ENCODE peak calls at places on chromosome 14, in nine cellular contexts. G is breast epithelium, R is right atrium auricular region, H is cardiac fibroblast, M is omental fat pad, B is lower lobe of right lung, A is cardiac muscle cell, Y is esophagus muscularis mucosa, K is astrocyte of the spinal cord. F is an unnamed sample.

GRCh38 chr14:51004801-51005526 is 60.7 kb upstream of the PYGL start:
- DNase-seq in A (peak), H (peak), R (no peak), B (no peak), M (no peak), Y (no peak), G (no peak), K (peak), F (no peak)

GRCh38 chr14:68948686-68949085 is 30.4 kb downstream of the ACTN1 start:
- DNase-seq in R (no peak), H (no peak), A (no peak), G (no peak), K (no peak), M (no peak), Y (no peak), B (no peak), F (no peak)

GRCh38 chr14:59330455-59330854 is 134.7 kb downstream of the GPR135 start:
- DNase-seq in H (peak), R (no peak), B (peak), K (peak), G (no peak), M (no peak), Y (no peak), A (no peak), F (no peak)

GRCh38 chr14:103065861-103066260 is 8.5 kb upstream of the CDC42BPB start:
- DNase-seq in K (no peak), G (no peak), R (no peak), A (no peak), H (no peak), B (no peak), M (no peak), Y (no peak), F (no peak)

GRCh38 chr14:79825046-79825521 is 386.2 kb downstream of the DIO2 start:
- DNase-seq in K (no peak), Y (no peak), A (peak), M (no peak), B (no peak), G (no peak), H (peak), R (no peak), F (no peak)

GRCh38 chr14:67636361-67636919 is 16.7 kb downstream of the ARG2 start:
- DNase-seq in R (no peak), H (peak), G (no peak), A (peak), B (no peak), M (no peak), K (peak), Y (no peak), F (no peak)

GRCh38 chr14:99755629-99756603 is 37.3 kb upstream of the EML1 start:
- DNase-seq in M (peak), Y (no peak), R (peak), B (peak), G (peak), H (peak), A (peak), K (peak), F (no peak)

GRCh38 chr14:102659797-102660196 is 67.3 kb downstream of the RCOR1 start:
- DNase-seq in K (peak), B (no peak), Y (no peak), G (no peak), H (peak), R (no peak), M (no peak), A (peak), F (no peak)

GRCh38 chr14:38399652-38400051 is 143.8 kb upstream of the CLEC14A start:
- DNase-seq in M (no peak), K (no peak), H (no peak), R (no peak), A (no peak), G (no peak), B (no peak), Y (no peak), F (no peak)

GRCh38 chr14:20551606-20552005 is 9.2 kb downstream of the RNASE9 start:
- DNase-seq in R (no peak), A (no peak), G (no peak), K (no peak), Y (peak), M (no peak), B (no peak), H (no peak), F (no peak)

GRCh38 chr14:52269100-52269499 is 1.6 kb downstream of the PTGDR start:
- DNase-seq in R (no peak), M (no peak), B (no peak), A (no peak), H (no peak), G (no peak), Y (no peak), K (no peak), F (no peak)

GRCh38 chr14:67738740-67739504 is 37.2 kb downstream of the RDH12 start:
- DNase-seq in R (peak), K (peak), Y (peak), B (no peak), G (peak), A (peak), H (peak), M (peak), F (no peak)

GRCh38 chr14:88005050-88005481 is at the start of gene GPR65:
- DNase-seq in H (peak), A (peak), B (no peak), Y (no peak), R (no peak), G (no peak), K (no peak), M (no peak), F (no peak)

GRCh38 chr14:53953002-53953827 is 3.4 kb downstream of the BMP4 start:
- DNase-seq in B (peak), M (no peak), R (peak), A (peak), Y (no peak), H (peak), K (peak), G (peak), F (peak)

GRCh38 chr14:50000215-50001145 is 107.6 kb downstream of the ARF6 start:
- DNase-seq in R (peak), M (no peak), Y (no peak), G (peak), B (peak), A (peak), K (peak), H (peak), F (no peak)

GRCh38 chr14:42113358-42114070 is 506.8 kb downstream of the LRFN5 start:
- DNase-seq in Y (no peak), B (no peak), M (no peak), R (no peak), H (no peak), A (no peak), G (no peak), K (no peak), F (no peak)

GRCh38 chr14:72932893-72933292 is 6.6 kb downstream of the DCAF4 start:
- DNase-seq in B (no peak), H (no peak), R (no peak), G (no peak), M (no peak), Y (no peak), K (no peak), A (no peak), F (no peak)

GRCh38 chr14:69069020-69069421 is 83.9 kb downstream of the DCAF5 start:
- DNase-seq in M (no peak), B (no peak), R (no peak), G (no peak), Y (no peak), H (peak), K (peak), A (peak), F (no peak)

GRCh38 chr14:99668998-99669314 is 15.1 kb upstream of the CYP46A1 start:
- DNase-seq in Y (no peak), K (no peak), R (no peak), G (no peak), M (no peak), H (no peak), A (no peak), B (no peak), F (no peak)

GRCh38 chr14:98444077-98444476 is 827.9 kb downstream of the BCL11B start:
- DNase-seq in M (no peak), K (no peak), A (no peak), B (no peak), H (no peak), R (no peak), G (no peak), Y (no peak), F (no peak)

GRCh38 chr14:68210729-68211299 is 391.2 kb downstream of the RAD51B start:
- DNase-seq in K (peak), Y (no peak), H (peak), B (no peak), R (no peak), M (no peak), A (peak), G (no peak), F (no peak)

GRCh38 chr14:48319823-48320222 is 644.4 kb upstream of the MDGA2 start:
- DNase-seq in K (no peak), R (no peak), G (no peak), H (no peak), Y (no peak), M (no peak), A (no peak), B (no peak), F (no peak)

GRCh38 chr14:102693006-102693755 is 84.1 kb upstream of the TRAF3 start:
- DNase-seq in H (no peak), G (no peak), B (no peak), Y (no peak), R (no peak), M (no peak), A (no peak), K (no peak), F (no peak)

GRCh38 chr14:68526420-68527105 is 266.3 kb downstream of the ZFP36L1 start:
- DNase-seq in A (no peak), K (no peak), M (no peak), Y (peak), R (peak), B (peak), H (no peak), G (peak), F (no peak)

GRCh38 chr14:68446243-68447040 is 346.4 kb downstream of the ZFP36L1 start:
- DNase-seq in M (no peak), K (no peak), G (no peak), R (no peak), A (no peak), H (no peak), Y (no peak), B (no peak), F (no peak)

GRCh38 chr14:96249016-96249415 is 7.0 kb upstream of the BDKRB1 start:
- DNase-seq in M (no peak), R (no peak), G (no peak), K (peak), B (no peak), A (peak), H (peak), Y (no peak), F (no peak)

DNA sequence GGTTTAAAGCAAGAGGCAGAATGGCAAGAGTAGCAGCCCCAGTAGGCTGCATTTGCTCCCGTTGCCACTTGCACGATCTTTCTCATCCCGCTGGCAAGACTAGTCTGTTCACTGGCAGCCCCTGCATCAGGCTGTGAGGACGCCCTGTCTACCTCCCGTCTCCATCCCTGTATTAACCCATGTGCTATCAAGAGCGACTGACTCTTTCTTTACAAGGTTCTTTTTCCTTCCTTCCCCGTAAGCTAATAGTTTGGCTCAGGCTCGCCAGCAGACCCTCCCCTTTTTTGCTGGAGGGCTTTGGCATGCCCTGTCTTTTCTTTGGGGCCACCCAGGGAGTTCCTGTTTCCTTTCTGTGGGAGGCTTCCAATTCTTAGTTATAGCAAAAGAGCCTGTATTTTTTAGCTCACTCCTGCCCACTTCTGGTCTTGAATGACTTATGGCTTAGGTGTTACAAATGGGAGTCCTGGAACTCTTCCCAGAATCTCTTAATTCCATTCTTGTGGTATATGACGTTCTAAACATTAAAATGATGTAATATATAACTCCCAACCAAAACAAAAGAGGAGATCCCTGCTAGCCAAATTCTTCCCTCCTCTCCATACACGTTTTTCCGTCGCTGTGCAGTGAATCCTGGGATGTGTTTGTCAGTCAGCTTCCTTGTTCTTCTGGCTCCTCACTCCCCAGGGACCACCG is 149.0 kb downstream of the PRKCH start:
- DNase-seq in M (no peak), Y (no peak), R (no peak), K (peak), A (peak), H (peak), B (no peak), G (no peak), F (no peak)
- TF ChIP-seq CTCF in M (no peak), Y (peak), R (peak), K (peak), A (peak), H (peak), B (no peak), G (no peak), F (no peak)

DNA sequence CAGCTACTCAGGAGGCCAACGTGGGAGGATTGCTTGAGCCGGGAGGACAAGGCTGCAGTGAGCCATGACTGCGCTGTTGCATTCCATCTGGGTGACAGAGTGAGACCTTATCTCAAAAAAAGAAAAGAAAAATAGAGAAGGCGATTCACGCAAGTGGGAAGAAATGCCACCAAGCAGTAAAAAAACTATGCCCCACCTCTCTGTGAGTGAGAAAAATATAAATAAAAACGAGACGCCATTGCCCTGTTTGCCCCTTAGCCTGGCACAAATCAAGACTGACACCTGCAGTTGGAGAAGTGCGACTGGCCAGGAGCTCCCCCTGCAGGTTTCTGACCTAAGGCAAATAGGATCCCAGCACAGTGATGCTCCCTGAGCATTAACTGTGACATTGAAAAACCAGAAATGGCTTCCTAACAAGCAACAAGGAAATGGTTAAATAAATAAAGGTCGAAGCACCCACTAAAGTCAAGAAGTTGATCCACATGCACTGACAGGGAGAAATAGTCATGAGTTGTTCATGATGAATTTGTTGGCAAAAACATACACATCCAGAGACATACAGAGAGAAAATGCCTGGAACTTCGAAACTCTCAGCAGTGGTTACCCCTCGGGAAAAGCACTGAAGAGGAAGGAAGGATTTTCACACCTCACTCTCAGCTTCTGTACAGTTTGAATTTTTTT is 21.1 kb downstream of the GSC start:
- DNase-seq in H (no peak), K (no peak), A (no peak), B (no peak), G (no peak), Y (no peak), M (no peak), R (no peak), F (peak)
- TF ChIP-seq CTCF in H (peak), K (peak), A (peak), B (peak), G (no peak), Y (peak), M (no peak), R (peak), F (no peak)

GRCh38 chr14:75430526-75430925 is 2.7 kb downstream of the JDP2 start:
- DNase-seq in A (peak), M (no peak), B (no peak), K (no peak), G (no peak), H (peak), R (no peak), Y (no peak), F (no peak)
- TF ChIP-seq CTCF in A (no peak), M (no peak), B (no peak), K (no peak), G (no peak), H (no peak), R (no peak), Y (no peak), F (no peak)

DNA sequence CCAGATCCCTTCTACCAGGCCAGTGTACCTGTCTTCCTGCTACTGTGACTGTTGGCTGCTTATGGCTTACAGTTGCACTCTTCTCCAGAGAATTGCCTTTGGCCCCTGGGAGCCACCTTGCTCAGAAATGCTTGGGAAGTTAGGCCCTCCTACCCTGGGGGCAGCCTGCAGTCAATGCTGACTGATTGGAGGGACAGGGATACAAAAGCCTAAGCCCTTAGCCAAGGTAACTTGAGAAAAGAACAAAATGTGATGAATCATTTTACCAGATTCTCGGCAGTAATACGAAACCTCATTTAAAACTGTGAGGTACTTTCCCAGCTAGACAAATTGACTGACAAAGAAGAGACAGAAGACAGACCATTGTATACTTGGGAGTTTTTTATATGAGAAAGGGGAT is 47.3 kb downstream of the PTCSC3 start:
- DNase-seq in G (no peak), M (no peak), B (no peak), A (no peak), K (peak), Y (no peak), R (no peak), H (no peak), F (no peak)
- TF ChIP-seq CTCF in G (no peak), M (no peak), B (no peak), A (no peak), K (no peak), Y (no peak), R (no peak), H (no peak), F (no peak)

GRCh38 chr14:104639889-104640548 is 35.4 kb upstream of the TMEM179 start:
- DNase-seq in G (no peak), A (peak), H (peak), M (no peak), Y (no peak), K (peak), R (no peak), B (peak), F (peak)
- TF ChIP-seq CTCF in G (no peak), A (peak), H (peak), M (no peak), Y (peak), K (peak), R (peak), B (peak), F (peak)

GRCh38 chr14:33548606-33549005 is 402.3 kb downstream of the EGLN3 start:
- DNase-seq in R (no peak), G (no peak), B (no peak), Y (no peak), H (no peak), K (no peak), M (no peak), A (no peak), F (no peak)

GRCh38 chr14:33539918-33540357 is 410.9 kb downstream of the EGLN3 start:
- DNase-seq in A (peak), B (no peak), Y (peak), G (no peak), H (peak), M (no peak), R (no peak), K (no peak), F (no peak)

GRCh38 chr14:33545696-33546095 is 405.2 kb downstream of the EGLN3 start:
- DNase-seq in R (no peak), H (no peak), A (no peak), Y (no peak), K (no peak), B (no peak), G (no peak), M (no peak), F (no peak)

DNA sequence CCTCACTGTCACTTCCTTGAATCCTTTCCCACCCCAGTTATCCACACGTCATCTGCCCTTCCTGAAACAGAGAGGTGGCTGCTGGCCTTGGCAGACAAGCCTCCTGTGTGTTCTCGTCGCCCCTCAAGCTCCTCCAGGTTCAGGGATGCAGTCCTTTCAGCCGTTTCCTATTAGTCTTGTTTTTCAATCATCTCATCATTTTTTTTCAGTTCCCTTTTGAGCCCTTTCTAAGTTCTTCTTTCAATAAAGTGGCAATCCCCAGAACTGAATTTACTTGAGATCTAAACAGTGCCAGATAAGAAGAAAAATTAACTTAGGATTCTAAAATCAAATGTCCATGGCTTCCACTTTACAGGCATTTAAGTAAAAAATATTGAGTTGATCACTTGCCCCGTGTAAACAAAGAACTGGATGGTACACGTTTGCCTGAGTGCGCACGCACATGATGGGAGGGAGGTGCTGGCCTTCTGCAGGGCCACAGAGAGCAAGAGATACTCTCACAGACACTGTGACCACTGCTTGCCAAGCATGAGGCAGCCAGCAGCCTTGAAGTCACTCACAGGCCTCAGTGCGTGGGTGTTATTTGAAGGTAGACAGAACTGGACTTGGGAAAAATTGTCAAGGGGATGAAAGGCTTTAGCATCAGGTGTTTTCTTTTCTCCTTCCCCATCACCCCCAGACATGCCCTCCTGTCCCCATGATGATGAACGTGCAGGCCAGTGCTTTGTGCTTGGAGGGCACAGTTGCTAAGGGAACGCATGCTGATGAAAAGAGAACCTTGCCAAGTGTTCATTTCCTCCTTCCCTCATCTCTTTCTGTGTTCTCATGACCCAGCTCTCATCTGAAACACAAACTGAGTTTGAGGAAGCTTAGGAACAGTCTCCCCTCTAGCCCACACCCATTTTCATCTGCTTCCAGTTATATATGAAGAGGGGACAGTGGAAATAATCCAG is 408.3 kb downstream of the EGLN3 start:
- DNase-seq in M (no peak), K (no peak), B (no peak), R (no peak), A (no peak), G (no peak), H (peak), Y (no peak), F (no peak)
- TF ChIP-seq CTCF in M (no peak), K (no peak), B (no peak), R (no peak), A (no peak), G (no peak), H (no peak), Y (no peak), F (no peak)